ENCODE peak calls at places on chromosomes 3 and 15, in ten cellular contexts. One of them, this sample, is unnamed. For H3K36me3, the result is how much of the 10 kb centered on the place peaks cover.

GRCh38 chr3:44058022-44058867 is 183.4 kb upstream of the TOPAZ1 start:
- DNase-seq in breast epithelium: no peak
- DNase-seq in A673: peak
- DNase-seq in GM23248: peak
- DNase-seq in PC-9: no peak
- DNase-seq in heart left ventricle: no peak
- DNase-seq in HepG2: no peak
- DNase-seq in WERI-Rb-1: no peak
- DNase-seq in neural progenitor cell: no peak
- DNase-seq in HCT116: no peak
- DNase-seq in this sample: no peak

GRCh38 chr3:15452961-15453360 is 25.6 kb downstream of the EAF1 start:
- DNase-seq in breast epithelium: no peak
- DNase-seq in A673: no peak
- DNase-seq in GM23248: no peak
- DNase-seq in PC-9: no peak
- DNase-seq in heart left ventricle: no peak
- DNase-seq in HepG2: no peak
- DNase-seq in WERI-Rb-1: no peak
- DNase-seq in neural progenitor cell: no peak
- DNase-seq in HCT116: no peak
- DNase-seq in this sample: no peak

GRCh38 chr3:5798809-5799208 is 611.3 kb downstream of the EDEM1 start:
- DNase-seq in breast epithelium: no peak
- DNase-seq in A673: no peak
- DNase-seq in GM23248: no peak
- DNase-seq in PC-9: peak
- DNase-seq in heart left ventricle: no peak
- DNase-seq in HepG2: no peak
- DNase-seq in WERI-Rb-1: no peak
- DNase-seq in neural progenitor cell: no peak
- DNase-seq in HCT116: no peak
- DNase-seq in this sample: no peak

GRCh38 chr3:46228259-46229222 is 13.7 kb upstream of the CCR3 start:
- DNase-seq in breast epithelium: no peak
- DNase-seq in A673: no peak
- DNase-seq in GM23248: peak
- DNase-seq in PC-9: peak
- DNase-seq in heart left ventricle: no peak
- DNase-seq in HepG2: no peak
- DNase-seq in WERI-Rb-1: no peak
- DNase-seq in neural progenitor cell: no peak
- DNase-seq in HCT116: no peak
- DNase-seq in this sample: no peak

GRCh38 chr3:108620250-108620649 is 30.7 kb downstream of the DZIP3 start:
- DNase-seq in breast epithelium: no peak
- DNase-seq in A673: no peak
- DNase-seq in GM23248: no peak
- DNase-seq in PC-9: no peak
- DNase-seq in heart left ventricle: no peak
- DNase-seq in HepG2: no peak
- DNase-seq in WERI-Rb-1: no peak
- DNase-seq in neural progenitor cell: no peak
- DNase-seq in HCT116: no peak
- DNase-seq in this sample: no peak

GRCh38 chr15:98530570-98530969 is 117.8 kb upstream of the IGF1R start:
- DNase-seq in breast epithelium: no peak
- DNase-seq in A673: no peak
- DNase-seq in GM23248: no peak
- DNase-seq in PC-9: no peak
- DNase-seq in heart left ventricle: no peak
- DNase-seq in HepG2: no peak
- DNase-seq in WERI-Rb-1: no peak
- DNase-seq in neural progenitor cell: no peak
- DNase-seq in HCT116: no peak
- DNase-seq in this sample: no peak

GRCh38 chr15:69305204-69305931 is 6.7 kb downstream of the PAQR5 start:
- DNase-seq in breast epithelium: no peak
- DNase-seq in A673: peak
- DNase-seq in GM23248: peak
- DNase-seq in PC-9: no peak
- DNase-seq in heart left ventricle: no peak
- DNase-seq in HepG2: peak
- DNase-seq in WERI-Rb-1: no peak
- DNase-seq in neural progenitor cell: no peak
- DNase-seq in HCT116: peak
- DNase-seq in this sample: no peak

GRCh38 chr3:72186485-72186864 is 401.5 kb upstream of the PROK2 start:
- DNase-seq in breast epithelium: no peak
- DNase-seq in A673: no peak
- DNase-seq in GM23248: peak
- DNase-seq in PC-9: no peak
- DNase-seq in heart left ventricle: no peak
- DNase-seq in HepG2: no peak
- DNase-seq in WERI-Rb-1: no peak
- DNase-seq in neural progenitor cell: no peak
- DNase-seq in HCT116: no peak
- DNase-seq in this sample: no peak

GRCh38 chr3:102235679-102236078 is 199.1 kb upstream of the ZPLD1 start:
- DNase-seq in breast epithelium: no peak
- DNase-seq in A673: peak
- DNase-seq in GM23248: no peak
- DNase-seq in PC-9: no peak
- DNase-seq in heart left ventricle: no peak
- DNase-seq in HepG2: peak
- DNase-seq in WERI-Rb-1: peak
- DNase-seq in neural progenitor cell: peak
- DNase-seq in HCT116: no peak
- DNase-seq in this sample: no peak

GRCh38 chr3:57815034-57815433 is 58.9 kb downstream of the SLMAP start:
- DNase-seq in breast epithelium: no peak
- DNase-seq in A673: no peak
- DNase-seq in GM23248: no peak
- DNase-seq in PC-9: no peak
- DNase-seq in heart left ventricle: no peak
- DNase-seq in HepG2: no peak
- DNase-seq in WERI-Rb-1: no peak
- DNase-seq in neural progenitor cell: no peak
- DNase-seq in HCT116: no peak
- DNase-seq in this sample: peak

GRCh38 chr3:135261916-135262315 is 466.9 kb downstream of the EPHB1 start:
- DNase-seq in breast epithelium: no peak
- DNase-seq in A673: no peak
- DNase-seq in GM23248: no peak
- DNase-seq in PC-9: no peak
- DNase-seq in heart left ventricle: no peak
- DNase-seq in HepG2: no peak
- DNase-seq in WERI-Rb-1: no peak
- DNase-seq in neural progenitor cell: no peak
- DNase-seq in HCT116: no peak
- DNase-seq in this sample: no peak

GRCh38 chr15:74620636-74621545 is 5.3 kb downstream of the CLK3 start:
- DNase-seq in breast epithelium: peak
- DNase-seq in A673: peak
- DNase-seq in GM23248: peak
- DNase-seq in PC-9: peak
- DNase-seq in heart left ventricle: peak
- DNase-seq in HepG2: peak
- DNase-seq in WERI-Rb-1: peak
- DNase-seq in neural progenitor cell: peak
- DNase-seq in HCT116: peak
- DNase-seq in this sample: peak

GRCh38 chr15:95171551-95171950 is 940.2 kb downstream of the MCTP2 start:
- DNase-seq in breast epithelium: no peak
- DNase-seq in A673: no peak
- DNase-seq in GM23248: no peak
- DNase-seq in PC-9: no peak
- DNase-seq in heart left ventricle: no peak
- DNase-seq in HepG2: no peak
- DNase-seq in WERI-Rb-1: no peak
- DNase-seq in neural progenitor cell: no peak
- DNase-seq in HCT116: no peak
- DNase-seq in this sample: no peak
- H3K27ac ChIP-seq in breast epithelium: peak
- H3K27ac ChIP-seq in A673: no peak
- H3K27ac ChIP-seq in GM23248: no peak
- H3K27ac ChIP-seq in PC-9: no peak
- H3K27ac ChIP-seq in heart left ventricle: no peak
- H3K27ac ChIP-seq in HepG2: no peak
- H3K27ac ChIP-seq in WERI-Rb-1: no peak
- H3K27ac ChIP-seq in neural progenitor cell: no peak
- H3K27ac ChIP-seq in HCT116: no peak
- H3K27ac ChIP-seq in this sample: no peak

DNA sequence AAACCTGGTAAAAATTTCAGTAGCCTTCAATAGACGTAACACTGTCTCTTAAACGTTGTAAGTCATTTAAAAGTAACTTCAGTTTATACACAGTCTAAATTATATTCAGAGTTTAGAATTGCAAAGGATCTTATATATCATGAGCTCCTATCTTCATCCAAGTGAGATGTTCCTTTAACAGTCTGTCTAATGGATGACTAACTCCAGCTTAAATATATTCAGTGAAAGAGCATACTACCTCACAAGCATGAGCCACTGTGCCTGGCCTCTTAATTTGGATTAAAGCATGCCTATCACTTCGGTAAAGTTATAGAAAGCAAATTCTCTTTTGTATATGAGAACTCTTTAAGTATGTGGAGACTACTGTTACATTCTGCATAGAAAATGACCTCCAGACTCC is 7.0 kb downstream of the FYTTD1 start:
- DNase-seq in breast epithelium: no peak
- DNase-seq in A673: no peak
- DNase-seq in GM23248: peak
- DNase-seq in PC-9: no peak
- DNase-seq in heart left ventricle: no peak
- DNase-seq in HepG2: no peak
- DNase-seq in WERI-Rb-1: no peak
- DNase-seq in neural progenitor cell: no peak
- DNase-seq in HCT116: no peak
- DNase-seq in this sample: no peak
- H3K36me3 ChIP-seq in breast epithelium: under half
- H3K36me3 ChIP-seq in A673: under half
- H3K36me3 ChIP-seq in GM23248: under half
- H3K36me3 ChIP-seq in PC-9: under half
- H3K36me3 ChIP-seq in heart left ventricle: under half
- H3K36me3 ChIP-seq in HepG2: under half
- H3K36me3 ChIP-seq in WERI-Rb-1: under half
- H3K36me3 ChIP-seq in neural progenitor cell: under half
- H3K36me3 ChIP-seq in HCT116: under half
- H3K36me3 ChIP-seq in this sample: under half

DNA sequence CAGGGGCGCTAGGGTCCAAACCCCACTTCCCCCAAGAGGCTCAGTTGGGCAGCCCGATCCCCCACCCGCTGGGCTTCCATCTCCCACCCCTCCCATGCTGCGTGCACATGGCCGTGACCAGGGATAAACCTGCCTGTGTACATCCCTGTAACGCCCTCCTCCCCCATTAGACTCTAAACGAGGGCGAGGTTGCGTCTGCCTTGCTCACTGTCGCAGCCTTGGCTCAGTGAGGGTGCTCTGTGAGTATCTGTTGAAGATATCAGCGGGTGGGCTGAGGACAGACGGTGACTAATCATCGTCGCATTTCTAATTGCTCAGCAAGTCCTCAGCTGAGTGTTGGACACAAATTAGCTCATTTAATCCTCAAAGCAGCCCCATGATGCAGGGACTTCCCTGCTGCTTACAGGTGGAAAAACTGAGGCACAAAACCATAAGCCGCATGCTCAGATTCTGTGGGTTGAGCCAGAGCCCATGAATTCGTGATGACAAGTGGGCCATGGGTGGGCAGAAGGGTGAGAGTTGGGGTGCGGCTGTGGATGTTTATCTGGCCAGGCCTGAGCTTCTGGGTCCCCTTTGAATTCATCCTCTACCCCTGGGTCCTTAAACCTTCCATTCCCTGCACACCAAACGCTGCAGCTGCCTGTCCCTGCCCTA is 26.0 kb downstream of the FBLN2 start:
- DNase-seq in breast epithelium: no peak
- DNase-seq in A673: peak
- DNase-seq in GM23248: peak
- DNase-seq in PC-9: no peak
- DNase-seq in heart left ventricle: no peak
- DNase-seq in HepG2: no peak
- DNase-seq in WERI-Rb-1: peak
- DNase-seq in neural progenitor cell: peak
- DNase-seq in HCT116: no peak
- DNase-seq in this sample: no peak
- H3K27ac ChIP-seq in breast epithelium: peak
- H3K27ac ChIP-seq in A673: no peak
- H3K27ac ChIP-seq in GM23248: peak
- H3K27ac ChIP-seq in PC-9: no peak
- H3K27ac ChIP-seq in heart left ventricle: no peak
- H3K27ac ChIP-seq in HepG2: no peak
- H3K27ac ChIP-seq in WERI-Rb-1: peak
- H3K27ac ChIP-seq in neural progenitor cell: no peak
- H3K27ac ChIP-seq in HCT116: no peak
- H3K27ac ChIP-seq in this sample: no peak

GRCh38 chr3:42371776-42372175 is 38.6 kb downstream of the LYZL4 start:
- DNase-seq in breast epithelium: peak
- DNase-seq in A673: no peak
- DNase-seq in GM23248: no peak
- DNase-seq in PC-9: no peak
- DNase-seq in heart left ventricle: peak
- DNase-seq in HepG2: no peak
- DNase-seq in WERI-Rb-1: no peak
- DNase-seq in neural progenitor cell: no peak
- DNase-seq in HCT116: no peak
- DNase-seq in this sample: no peak

GRCh38 chr3:42377681-42378080 is 32.7 kb downstream of the LYZL4 start:
- DNase-seq in breast epithelium: no peak
- DNase-seq in A673: no peak
- DNase-seq in GM23248: no peak
- DNase-seq in PC-9: no peak
- DNase-seq in heart left ventricle: no peak
- DNase-seq in HepG2: no peak
- DNase-seq in WERI-Rb-1: no peak
- DNase-seq in neural progenitor cell: no peak
- DNase-seq in HCT116: no peak
- DNase-seq in this sample: no peak

GRCh38 chr3:42375121-42375520 is 35.3 kb downstream of the LYZL4 start:
- DNase-seq in breast epithelium: no peak
- DNase-seq in A673: no peak
- DNase-seq in GM23248: no peak
- DNase-seq in PC-9: no peak
- DNase-seq in heart left ventricle: no peak
- DNase-seq in HepG2: no peak
- DNase-seq in WERI-Rb-1: no peak
- DNase-seq in neural progenitor cell: no peak
- DNase-seq in HCT116: no peak
- DNase-seq in this sample: no peak

DNA sequence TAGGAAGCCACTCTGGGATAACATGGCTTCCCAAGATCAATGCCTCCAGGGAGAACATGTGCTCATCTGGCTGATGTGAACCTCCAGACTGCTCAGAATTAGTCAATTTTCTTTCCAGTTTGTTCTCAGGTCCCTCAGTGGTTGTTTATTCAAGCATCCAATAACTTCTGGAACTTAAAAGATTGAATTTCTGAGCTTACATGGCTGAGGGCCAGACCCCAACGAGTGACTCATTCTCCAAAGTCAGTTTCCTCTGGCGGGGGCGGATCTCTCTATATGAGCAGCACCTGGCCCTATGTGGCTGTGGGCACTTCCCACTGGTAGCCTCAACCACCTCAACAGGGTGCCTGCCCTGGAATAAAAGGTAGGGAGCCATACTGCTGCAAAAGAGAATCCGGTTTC is 34.0 kb downstream of the LYZL4 start:
- DNase-seq in breast epithelium: peak
- DNase-seq in A673: peak
- DNase-seq in GM23248: peak
- DNase-seq in PC-9: peak
- DNase-seq in heart left ventricle: peak
- DNase-seq in HepG2: no peak
- DNase-seq in WERI-Rb-1: no peak
- DNase-seq in neural progenitor cell: no peak
- DNase-seq in HCT116: peak
- DNase-seq in this sample: no peak
- H3K36me3 ChIP-seq in breast epithelium: under half
- H3K36me3 ChIP-seq in A673: under half
- H3K36me3 ChIP-seq in GM23248: under half
- H3K36me3 ChIP-seq in PC-9: under half
- H3K36me3 ChIP-seq in heart left ventricle: under half
- H3K36me3 ChIP-seq in HepG2: under half
- H3K36me3 ChIP-seq in WERI-Rb-1: under half
- H3K36me3 ChIP-seq in neural progenitor cell: under half
- H3K36me3 ChIP-seq in HCT116: under half
- H3K36me3 ChIP-seq in this sample: under half